ENCODE peak calls at places on chromosomes 1 and 21, in seven cellular contexts. T is GM12864, S is EL, U is ascending aorta, N is NCI-H2081, Q is HT-29, M is NCI-H1105 treated with DMSO at 0.1 percent for 48 hours. O is an unnamed sample.
A peak's percentile ranks its signal among the peaks of the same experiment; 100 is the strongest.

GRCh38 chr1:26543444-26543835 is 13.9 kb downstream of the RPS6KA1 start:
- DNase-seq in S (no peak), N (no peak), U (no peak), T (no peak), Q (no peak), M (no peak), O (no peak)

GRCh38 chr1:200364121-200364759 is 45.6 kb downstream of the ZNF281 start:
- DNase-seq in T (no peak), Q (no peak), M (no peak), S (peak; percentile 35), N (no peak), U (no peak), O (no peak)

GRCh38 chr1:170664283-170664827 is 424 bp downstream of the PRRX1 start:
- DNase-seq in N (no peak), Q (no peak), S (peak; percentile 36), T (no peak), M (peak; percentile 43), U (no peak), O (no peak)

GRCh38 chr1:18481190-18481920 is 625 bp downstream of the KLHDC7A start:
- DNase-seq in U (no peak), Q (no peak), M (peak; percentile 57), N (no peak), S (no peak), T (peak; percentile 24), O (no peak)

GRCh38 chr1:220516014-220516721 is 11.8 kb upstream of the MARK1 start:
- DNase-seq in T (no peak), M (no peak), S (no peak), Q (no peak), U (no peak), N (no peak), O (no peak)

GRCh38 chr1:208270679-208271111 is 26.5 kb upstream of the PLXNA2 start:
- DNase-seq in U (no peak), N (peak; percentile 2), S (no peak), Q (no peak), T (no peak), M (peak; percentile 91), O (peak; percentile 65)

GRCh38 chr1:117467336-117467735 is 100.1 kb downstream of the MAN1A2 start:
- DNase-seq in U (no peak), S (no peak), T (no peak), M (no peak), N (no peak), Q (no peak), O (no peak)

GRCh38 chr1:62433861-62434611 is 2.8 kb upstream of the USP1 start:
- DNase-seq in U (no peak), N (no peak), M (no peak), S (no peak), T (no peak), Q (no peak), O (no peak)

GRCh38 chr1:155003227-155003765 is 694 bp downstream of the ZBTB7B start:
- DNase-seq in S (peak; percentile 34), M (peak; percentile 32), Q (peak; percentile 48), T (no peak), U (no peak), N (peak; percentile 37), O (no peak)

GRCh38 chr1:174786760-174787159 is 213.0 kb upstream of the CACYBP start:
- DNase-seq in U (no peak), S (no peak), Q (no peak), N (no peak), T (peak; percentile 38), M (no peak), O (no peak)

GRCh38 chr1:1360511-1361169 is 2.3 kb upstream of the MXRA8 start:
- DNase-seq in M (no peak), N (no peak), Q (no peak), S (peak; percentile 97), U (peak; percentile 50), T (no peak), O (peak; percentile 81)

GRCh38 chr1:2179283-2180013 is 15.1 kb downstream of the FAAP20 start:
- DNase-seq in S (no peak), M (no peak), T (no peak), U (no peak), Q (no peak), N (peak; percentile 39), O (no peak)

GRCh38 chr1:201530741-201531521 is 8.0 kb upstream of the NAV1 start:
- DNase-seq in M (peak; percentile 79), N (peak; percentile 77), S (peak; percentile 82), T (no peak), U (peak; percentile 51), Q (peak; percentile 64), O (peak; percentile 68)

GRCh38 chr1:31848381-31848897 is 32.6 kb upstream of the SPOCD1 start:
- DNase-seq in M (no peak), N (no peak), U (no peak), Q (no peak), T (peak; percentile 19), S (no peak), O (no peak)

GRCh38 chr1:235035928-235036327 is 92.7 kb downstream of the TOMM20 start:
- DNase-seq in Q (no peak), S (no peak), U (no peak), T (no peak), N (no peak), M (no peak), O (no peak)

GRCh38 chr21:34031835-34032370 is 41.5 kb upstream of the MRPS6 start:
- DNase-seq in U (no peak), Q (no peak), T (no peak), N (no peak), S (no peak), M (no peak), O (no peak)

GRCh38 chr1:50110656-50111055 is 1.9 kb downstream of the ELAVL4 start:
- DNase-seq in S (no peak), Q (no peak), M (peak; percentile 96), U (no peak), N (peak; percentile 96), T (no peak), O (no peak)

GRCh38 chr1:40075251-40075650 is 21.8 kb downstream of the PPT1 start:
- DNase-seq in S (no peak), M (no peak), U (no peak), T (no peak), N (no peak), Q (no peak), O (no peak)

GRCh38 chr1:8516793-8517556 is 199.1 kb downstream of the SLC45A1 start:
- DNase-seq in N (peak; percentile 44), T (no peak), M (no peak), U (no peak), S (peak; percentile 31), Q (no peak), O (no peak)

GRCh38 chr1:171310661-171311087 is 3.3 kb upstream of the FMO4 start:
- DNase-seq in U (no peak), M (no peak), T (no peak), S (no peak), N (no peak), Q (no peak), O (no peak)

GRCh38 chr1:150008699-150009098 is 1.8 kb downstream of the OTUD7B start:
- DNase-seq in N (peak; percentile 74), Q (peak; percentile 27), M (peak; percentile 81), S (no peak), U (no peak), T (no peak), O (no peak)

GRCh38 chr1:234589064-234589765 is 20.8 kb downstream of the IRF2BP2 start:
- DNase-seq in N (no peak), M (no peak), Q (no peak), S (no peak), U (no peak), T (no peak), O (no peak)

GRCh38 chr1:116433283-116434257 is 60.5 kb downstream of the ATP1A1 start:
- DNase-seq in N (no peak), U (no peak), T (no peak), Q (no peak), S (peak; percentile 32), M (no peak), O (no peak)

GRCh38 chr1:160068231-160068630 is 1.7 kb downstream of the KCNJ10 start:
- DNase-seq in M (no peak), N (no peak), T (no peak), Q (no peak), U (no peak), S (no peak), O (no peak)

GRCh38 chr1:36387141-36387949 is 1.6 kb upstream of the STK40 start:
- DNase-seq in S (peak; percentile 77), T (no peak), N (no peak), M (no peak), U (no peak), Q (no peak), O (peak; percentile 64)

GRCh38 chr1:156025873-156026272 is 5.1 kb upstream of the SSR2 start:
- DNase-seq in N (no peak), S (peak; percentile 31), Q (peak; percentile 76), M (no peak), T (no peak), U (no peak), O (no peak)

GRCh38 chr1:172383541-172383940 is 36.9 kb upstream of the C1orf105 start:
- DNase-seq in U (no peak), N (no peak), S (peak; percentile 73), T (no peak), M (no peak), Q (no peak), O (peak; percentile 42)

GRCh38 chr1:43302226-43302625 is 1.4 kb downstream of the TIE1 start:
- DNase-seq in T (no peak), N (no peak), S (no peak), M (no peak), Q (no peak), U (no peak), O (no peak)

GRCh38 chr21:32356874-32357395 is 35.9 kb downstream of the URB1 start:
- DNase-seq in T (no peak), U (no peak), Q (no peak), S (no peak), M (no peak), N (no peak), O (no peak)

GRCh38 chr1:229253170-229253974 is 17.5 kb upstream of the RAB4A start:
- DNase-seq in S (no peak), U (no peak), M (no peak), N (peak; percentile 27), T (no peak), Q (peak; percentile 92), O (peak; percentile 39)

GRCh38 chr1:68162761-68163160 is 69.6 kb downstream of the WLS start:
- DNase-seq in U (no peak), N (no peak), Q (no peak), M (no peak), T (no peak), S (no peak), O (no peak)

GRCh38 chr1:229229137-229229720 is 41.7 kb upstream of the RAB4A start:
- DNase-seq in N (no peak), T (no peak), S (no peak), Q (peak; percentile 88), U (no peak), M (no peak), O (no peak)

GRCh38 chr1:36609241-36610027 is 126.7 kb upstream of the CSF3R start:
- DNase-seq in S (peak; percentile 50), U (no peak), M (peak; percentile 63), Q (peak; percentile 82), T (peak; percentile 4), N (peak; percentile 87), O (peak; percentile 5)

GRCh38 chr1:54798769-54799641 is 2.1 kb downstream of the TTC22 start:
- DNase-seq in Q (no peak), T (peak; percentile 49), N (no peak), M (no peak), S (peak; percentile 58), U (no peak), O (no peak)

GRCh38 chr1:225474439-225474985 is 46.7 kb upstream of the LBR start:
- DNase-seq in M (no peak), T (no peak), N (no peak), S (no peak), Q (no peak), U (no peak), O (no peak)

GRCh38 chr1:116382321-116382720 is 9.3 kb downstream of the ATP1A1 start:
- DNase-seq in T (no peak), U (no peak), S (peak; percentile 12), M (no peak), Q (no peak), N (no peak), O (no peak)

GRCh38 chr1:156669794-156670193 is 7.4 kb downstream of the NES start:
- DNase-seq in N (no peak), M (no peak), U (no peak), Q (no peak), T (no peak), S (no peak), O (no peak)

GRCh38 chr1:30668026-30668425 is 55.4 kb downstream of the MATN1 start:
- DNase-seq in T (no peak), Q (peak; percentile 62), N (no peak), U (no peak), M (no peak), S (peak; percentile 44), O (no peak)

O was measured in astrocyte of the cerebellum.